ENCODE peak calls at places on chromosomes 4 and X, in six cellular contexts. R is PC-9, C is A549, S is tibial artery, Z is cardiac muscle cell, Q is H1. P is an unnamed sample.

GRCh38 chrX:134685662-134686061 is 27.4 kb upstream of the PLAC1 start:
- DNase-seq in R (no peak), C (no peak), S (no peak), Z (no peak), Q (no peak), P (no peak)

GRCh38 chr4:165839615-165840333 is 33.3 kb upstream of the TLL1 start:
- DNase-seq in R (no peak), C (no peak), S (no peak), Z (no peak), Q (no peak), P (peak; percentile 58)

GRCh38 chrX:101028562-101028961 is 23.3 kb downstream of the TRMT2B start:
- DNase-seq in R (no peak), C (no peak), S (no peak), Z (no peak), Q (no peak), P (no peak)

GRCh38 chr4:167826281-167826680 is 266.1 kb upstream of the ANXA10 start:
- DNase-seq in R (no peak), C (no peak), S (no peak), Z (no peak), Q (no peak), P (peak; percentile 22)

GRCh38 chr4:35151816-35152572 is 1092.3 kb downstream of the ARAP2 start:
- DNase-seq in R (no peak), C (peak; percentile 29), S (no peak), Z (peak; percentile 50), Q (peak; percentile 66), P (no peak)

GRCh38 chr4:182208651-182209050 is 34.6 kb upstream of the TENM3 start:
- DNase-seq in R (no peak), C (no peak), S (no peak), Z (no peak), Q (no peak), P (no peak)

GRCh38 chr4:13977755-13978154 is 350.2 kb upstream of the BOD1L1 start:
- DNase-seq in R (no peak), C (no peak), S (no peak), Z (no peak), Q (no peak), P (no peak)

GRCh38 chr4:30208731-30209435 is 511.3 kb upstream of the PCDH7 start:
- DNase-seq in R (no peak), C (peak; percentile 46), S (no peak), Z (no peak), Q (no peak), P (peak; percentile 69)

GRCh38 chr4:80362578-80363181 is 27.1 kb downstream of the CFAP299 start:
- DNase-seq in R (no peak), C (peak; percentile 19), S (no peak), Z (peak; percentile 60), Q (peak; percentile 74), P (peak; percentile 19)

GRCh38 chr4:80091688-80092087 is 18.7 kb upstream of the ANTXR2 start:
- DNase-seq in R (no peak), C (no peak), S (no peak), Z (no peak), Q (no peak), P (no peak)

GRCh38 chr4:86449746-86450145 is 89.9 kb upstream of the MAPK10 start:
- DNase-seq in R (no peak), C (no peak), S (no peak), Z (no peak), Q (no peak), P (no peak)
- H3K4me1 ChIP-seq in R (peaks cover 41% of the 10 kb centered on the region), C (peaks cover 7% of the 10 kb centered on the region), S (no peaks in the 10 kb centered on the region), Z (no peaks in the 10 kb centered on the region), Q (peaks cover 20% of the 10 kb centered on the region), P (peaks cover 22% of the 10 kb centered on the region)

GRCh38 chr4:2667428-2667827 is 88.7 kb downstream of the TNIP2 start:
- DNase-seq in R (no peak), C (no peak), S (no peak), Z (no peak), Q (no peak), P (no peak)

GRCh38 chr4:2672700-2673099 is 83.4 kb downstream of the TNIP2 start:
- DNase-seq in R (no peak), C (no peak), S (no peak), Z (no peak), Q (no peak), P (no peak)

GRCh38 chr4:2672082-2672481 is 84.1 kb downstream of the TNIP2 start:
- DNase-seq in R (no peak), C (no peak), S (no peak), Z (no peak), Q (no peak), P (no peak)

GRCh38 chr4:2671267-2671895 is 84.8 kb downstream of the TNIP2 start:
- DNase-seq in R (no peak), C (no peak), S (no peak), Z (no peak), Q (no peak), P (no peak)

GRCh38 chr4:2673157-2673556 is 83.0 kb downstream of the TNIP2 start:
- DNase-seq in R (no peak), C (peak; percentile 11), S (no peak), Z (peak; percentile 35), Q (no peak), P (no peak)
- TF ChIP-seq CTCF in R (no peak), C (peak; percentile 21), S (no peak), Z (peak; percentile 41), Q (peak; percentile 45), P (peak; percentile 52)

GRCh38 chr4:156832886-156833285 is 138.7 kb downstream of the PDGFC start:
- DNase-seq in R (no peak), C (no peak), S (no peak), Z (no peak), Q (no peak), P (no peak)

GRCh38 chr4:156837625-156838345 is 133.8 kb downstream of the PDGFC start:
- DNase-seq in R (no peak), C (no peak), S (no peak), Z (no peak), Q (no peak), P (no peak)

DNA sequence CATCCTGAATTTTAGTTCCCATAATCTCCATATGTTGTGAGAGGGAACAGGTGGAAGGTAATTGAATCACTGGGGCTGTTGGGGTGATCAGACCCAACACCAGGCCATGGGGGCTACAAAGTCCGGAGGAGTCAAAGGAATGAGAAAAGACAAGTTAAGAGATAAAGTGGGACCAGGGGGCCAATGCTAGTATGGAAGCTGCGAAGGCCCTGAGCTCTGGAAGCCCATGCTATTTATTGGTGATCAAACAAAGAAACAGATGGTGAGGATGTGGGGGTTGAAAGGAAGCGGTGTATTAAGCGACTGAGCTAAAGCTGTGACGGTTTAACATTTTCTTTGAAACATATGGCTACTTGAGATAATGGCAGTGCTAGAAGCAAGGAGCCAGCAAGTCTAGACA is 132.8 kb downstream of the PDGFC start:
- DNase-seq in R (no peak), C (no peak), S (no peak), Z (no peak), Q (no peak), P (peak; percentile 23)
- H3K27ac ChIP-seq in R (no peak overlapping the region), C (no peak overlapping the region), S (peak overlapping the region; percentile 69), Z (no peak overlapping the region), Q (no peak overlapping the region), P (no peak overlapping the region)

GRCh38 chrX:124212622-124213021 is 119.8 kb upstream of the TEX13D start:
- DNase-seq in R (no peak), C (no peak), S (no peak), Z (no peak), Q (no peak), P (no peak)
- H3K4me1 ChIP-seq in R (no peaks in the 10 kb centered on the region), C (no peaks in the 10 kb centered on the region), S (no peaks in the 10 kb centered on the region), Z (no peaks in the 10 kb centered on the region), Q (peaks cover 7% of the 10 kb centered on the region), P (no peaks in the 10 kb centered on the region)

GRCh38 chr4:162560073-162560472 is 396.3 kb upstream of the FSTL5 start:
- DNase-seq in R (no peak), C (no peak), S (no peak), Z (no peak), Q (no peak), P (peak; percentile 1)
- TF ChIP-seq CTCF in R (no peak), C (no peak), S (no peak), Z (no peak), Q (no peak), P (no peak)

GRCh38 chr4:25654971-25655963 is at the start of gene SLC34A2:
- DNase-seq in R (no peak), C (no peak), S (no peak), Z (peak; percentile 52), Q (peak; percentile 84), P (no peak)

GRCh38 chr4:25662306-25662705 is 6.7 kb downstream of the SLC34A2 start:
- DNase-seq in R (no peak), C (no peak), S (no peak), Z (no peak), Q (no peak), P (no peak)

GRCh38 chr4:25656031-25656430 is 380 bp downstream of the SLC34A2 start:
- DNase-seq in R (no peak), C (no peak), S (no peak), Z (no peak), Q (no peak), P (no peak)

GRCh38 chr4:25658357-25658771 is 2.7 kb downstream of the SLC34A2 start:
- DNase-seq in R (no peak), C (no peak), S (no peak), Z (no peak), Q (no peak), P (no peak)

GRCh38 chr4:25658777-25659176 is 3.1 kb downstream of the SLC34A2 start:
- DNase-seq in R (no peak), C (no peak), S (no peak), Z (no peak), Q (no peak), P (no peak)
- H3K27ac ChIP-seq in R (no peak overlapping the region), C (no peak overlapping the region), S (no peak overlapping the region), Z (no peak overlapping the region), Q (no peak overlapping the region), P (no peak overlapping the region)

GRCh38 chr4:184286346-184286745 is 68.7 kb upstream of the ENPP6 start:
- DNase-seq in R (no peak), C (no peak), S (no peak), Z (no peak), Q (no peak), P (no peak)

GRCh38 chr4:184282895-184283654 is 65.4 kb upstream of the ENPP6 start:
- DNase-seq in R (no peak), C (no peak), S (no peak), Z (no peak), Q (no peak), P (no peak)

GRCh38 chr4:184284336-184284690 is 66.6 kb upstream of the ENPP6 start:
- DNase-seq in R (no peak), C (no peak), S (no peak), Z (no peak), Q (no peak), P (no peak)

GRCh38 chr4:184283659-184284335 is 66.1 kb upstream of the ENPP6 start:
- DNase-seq in R (no peak), C (no peak), S (no peak), Z (no peak), Q (no peak), P (no peak)

GRCh38 chr4:184284742-184285141 is 67.1 kb upstream of the ENPP6 start:
- DNase-seq in R (no peak), C (no peak), S (no peak), Z (no peak), Q (no peak), P (no peak)
- H3K4me1 ChIP-seq in R (peaks cover 28% of the 10 kb centered on the region), C (no peaks in the 10 kb centered on the region), S (peaks cover 8% of the 10 kb centered on the region), Z (no peaks in the 10 kb centered on the region), Q (peaks cover 6% of the 10 kb centered on the region), P (peaks cover 16% of the 10 kb centered on the region)

DNA sequence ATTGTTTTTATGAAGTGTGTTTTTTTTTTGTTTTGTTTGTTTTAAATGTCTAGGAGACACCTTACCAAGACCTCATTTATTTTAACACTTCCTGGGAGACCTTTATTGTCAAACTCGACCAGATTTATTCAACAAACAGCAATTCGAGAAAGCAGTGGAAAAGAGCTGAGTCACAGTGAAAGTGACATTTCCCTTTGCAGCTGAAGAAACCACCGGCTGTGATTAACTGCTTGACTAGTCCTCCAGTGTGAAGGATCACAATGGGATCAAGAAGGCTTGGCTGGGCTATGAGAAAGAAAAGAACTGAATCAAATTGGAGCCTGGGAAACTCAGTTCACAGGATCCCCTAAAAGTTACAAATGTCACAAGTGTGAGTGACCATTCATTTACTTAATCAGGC is 11.9 kb upstream of the ADH7 start:
- DNase-seq in R (peak; percentile 86), C (peak; percentile 72), S (no peak), Z (no peak), Q (no peak), P (peak; percentile 75)
- TF ChIP-seq CTCF in R (no peak), C (no peak), S (no peak), Z (no peak), Q (no peak), P (no peak)

P was measured in foreskin keratinocyte.